ENCODE peak calls at places on chromosomes 6 and 20, in eight cellular contexts. One of them, this sample, is unnamed.

GRCh38 chr20:31708839-31709534 is 13.7 kb downstream of the BCL2L1 start:
- DNase-seq in skeletal muscle cell: no peak
- DNase-seq in PC-3: peak
- DNase-seq in Panc1: no peak
- DNase-seq in foreskin fibroblast: no peak
- DNase-seq in cardiac fibroblast: no peak
- DNase-seq in fibroblast of pulmonary artery: no peak
- DNase-seq in HL-60: no peak
- DNase-seq in this sample: no peak

GRCh38 chr6:85015396-85015990 is 251.1 kb upstream of the TBX18 start:
- DNase-seq in skeletal muscle cell: peak
- DNase-seq in fibroblast of pulmonary artery: peak
- DNase-seq in cardiac fibroblast: peak
- DNase-seq in HL-60: peak
- DNase-seq in PC-3: peak
- DNase-seq in Panc1: peak
- DNase-seq in foreskin fibroblast: peak
- DNase-seq in this sample: peak

GRCh38 chr20:13341737-13342393 is 120.8 kb downstream of the ISM1 start:
- DNase-seq in foreskin fibroblast: peak
- DNase-seq in PC-3: no peak
- DNase-seq in cardiac fibroblast: no peak
- DNase-seq in Panc1: no peak
- DNase-seq in HL-60: no peak
- DNase-seq in skeletal muscle cell: no peak
- DNase-seq in fibroblast of pulmonary artery: no peak
- DNase-seq in this sample: no peak

GRCh38 chr6:63295553-63295952 is 24.2 kb downstream of the LGSN start:
- DNase-seq in PC-3: no peak
- DNase-seq in foreskin fibroblast: no peak
- DNase-seq in HL-60: no peak
- DNase-seq in skeletal muscle cell: no peak
- DNase-seq in fibroblast of pulmonary artery: no peak
- DNase-seq in Panc1: no peak
- DNase-seq in cardiac fibroblast: no peak
- DNase-seq in this sample: no peak

GRCh38 chr20:59817846-59818245 is 115.6 kb downstream of the SYCP2 start:
- DNase-seq in Panc1: no peak
- DNase-seq in cardiac fibroblast: no peak
- DNase-seq in fibroblast of pulmonary artery: no peak
- DNase-seq in skeletal muscle cell: no peak
- DNase-seq in HL-60: no peak
- DNase-seq in PC-3: no peak
- DNase-seq in foreskin fibroblast: no peak
- DNase-seq in this sample: no peak

GRCh38 chr6:88574666-88575065 is 388.8 kb downstream of the RNGTT start:
- DNase-seq in foreskin fibroblast: no peak
- DNase-seq in Panc1: no peak
- DNase-seq in fibroblast of pulmonary artery: no peak
- DNase-seq in cardiac fibroblast: no peak
- DNase-seq in skeletal muscle cell: no peak
- DNase-seq in PC-3: no peak
- DNase-seq in HL-60: no peak
- DNase-seq in this sample: no peak

GRCh38 chr20:25453035-25453810 is 45.8 kb downstream of the GINS1 start:
- DNase-seq in fibroblast of pulmonary artery: peak
- DNase-seq in skeletal muscle cell: no peak
- DNase-seq in Panc1: peak
- DNase-seq in HL-60: no peak
- DNase-seq in foreskin fibroblast: peak
- DNase-seq in PC-3: peak
- DNase-seq in cardiac fibroblast: peak
- DNase-seq in this sample: no peak

GRCh38 chr6:30554962-30555361 is 1.3 kb downstream of the GNL1 start:
- DNase-seq in cardiac fibroblast: no peak
- DNase-seq in foreskin fibroblast: no peak
- DNase-seq in fibroblast of pulmonary artery: no peak
- DNase-seq in skeletal muscle cell: no peak
- DNase-seq in Panc1: no peak
- DNase-seq in HL-60: no peak
- DNase-seq in PC-3: no peak
- DNase-seq in this sample: no peak

DNA sequence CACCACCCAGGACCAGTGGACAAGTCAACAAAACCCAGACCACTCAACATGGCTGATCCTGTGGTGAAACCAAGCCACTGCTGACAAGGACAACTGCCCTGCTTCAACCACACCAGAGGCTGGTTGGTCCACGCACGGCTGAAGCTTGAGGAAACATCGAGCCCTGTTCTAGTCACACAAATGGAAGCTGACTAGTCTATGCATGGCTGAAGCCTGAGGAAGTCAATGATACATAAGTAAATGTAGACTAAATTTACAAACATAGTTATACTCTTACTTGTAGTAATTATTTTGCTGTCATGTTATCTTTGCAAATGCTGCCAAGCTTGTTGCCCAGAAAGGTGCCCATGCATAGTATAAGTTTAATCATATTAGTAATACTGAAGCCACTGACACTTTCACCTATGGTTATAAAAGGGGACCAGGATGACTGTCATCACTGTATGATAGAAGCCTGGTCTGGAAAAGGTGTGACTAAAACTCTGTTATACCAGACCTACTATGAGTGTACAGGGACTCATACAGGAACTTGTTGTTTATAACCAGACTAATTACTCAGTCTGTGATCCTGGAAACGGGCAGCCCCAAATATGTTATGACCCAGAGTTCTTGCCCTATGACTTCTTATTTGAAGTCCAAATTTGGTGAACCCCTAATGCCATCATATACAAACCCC is 5.6 kb downstream of the IL22RA2 start:
- DNase-seq in cardiac fibroblast: no peak
- DNase-seq in PC-3: no peak
- DNase-seq in skeletal muscle cell: no peak
- DNase-seq in foreskin fibroblast: no peak
- DNase-seq in Panc1: no peak
- DNase-seq in fibroblast of pulmonary artery: no peak
- DNase-seq in HL-60: no peak
- DNase-seq in this sample: no peak
- H3K4me3 ChIP-seq in cardiac fibroblast: no peak
- H3K4me3 ChIP-seq in PC-3: no peak
- H3K4me3 ChIP-seq in skeletal muscle cell: no peak
- H3K4me3 ChIP-seq in foreskin fibroblast: no peak
- H3K4me3 ChIP-seq in Panc1: no peak
- H3K4me3 ChIP-seq in fibroblast of pulmonary artery: no peak
- H3K4me3 ChIP-seq in HL-60: no peak
- H3K4me3 ChIP-seq in this sample: no peak

GRCh38 chr6:74128536-74128935 is 432.5 kb downstream of the CD109 start:
- DNase-seq in cardiac fibroblast: no peak
- DNase-seq in foreskin fibroblast: peak
- DNase-seq in PC-3: no peak
- DNase-seq in HL-60: no peak
- DNase-seq in Panc1: no peak
- DNase-seq in fibroblast of pulmonary artery: peak
- DNase-seq in skeletal muscle cell: peak
- DNase-seq in this sample: no peak
- H3K4me3 ChIP-seq in cardiac fibroblast: no peak
- H3K4me3 ChIP-seq in foreskin fibroblast: no peak
- H3K4me3 ChIP-seq in PC-3: no peak
- H3K4me3 ChIP-seq in HL-60: no peak
- H3K4me3 ChIP-seq in Panc1: no peak
- H3K4me3 ChIP-seq in fibroblast of pulmonary artery: no peak
- H3K4me3 ChIP-seq in skeletal muscle cell: no peak
- H3K4me3 ChIP-seq in this sample: no peak

DNA sequence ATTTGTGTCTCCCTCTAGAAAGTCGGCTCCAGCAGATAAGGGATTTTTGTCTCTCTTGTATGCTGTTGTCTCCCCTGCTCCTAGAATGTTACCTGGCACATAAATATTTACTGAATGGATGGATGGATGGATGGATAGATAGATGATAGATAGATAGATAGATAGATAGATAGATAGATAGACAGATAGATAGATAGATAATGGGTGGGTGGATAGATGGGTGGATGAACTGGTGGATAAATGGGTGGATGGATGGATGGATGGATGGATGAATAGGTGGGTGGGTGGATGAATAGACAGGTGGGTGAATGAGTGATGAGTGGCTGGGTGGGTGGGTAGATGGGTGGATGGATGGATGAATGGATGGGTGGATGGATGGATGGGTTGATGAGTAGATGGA is 185.0 kb downstream of the NFATC2 start:
- DNase-seq in PC-3: no peak
- DNase-seq in fibroblast of pulmonary artery: no peak
- DNase-seq in foreskin fibroblast: no peak
- DNase-seq in skeletal muscle cell: no peak
- DNase-seq in Panc1: no peak
- DNase-seq in cardiac fibroblast: no peak
- DNase-seq in HL-60: no peak
- DNase-seq in this sample: no peak
- H3K4me3 ChIP-seq in PC-3: no peak
- H3K4me3 ChIP-seq in fibroblast of pulmonary artery: no peak
- H3K4me3 ChIP-seq in foreskin fibroblast: no peak
- H3K4me3 ChIP-seq in skeletal muscle cell: no peak
- H3K4me3 ChIP-seq in Panc1: no peak
- H3K4me3 ChIP-seq in cardiac fibroblast: no peak
- H3K4me3 ChIP-seq in HL-60: no peak
- H3K4me3 ChIP-seq in this sample: no peak

DNA sequence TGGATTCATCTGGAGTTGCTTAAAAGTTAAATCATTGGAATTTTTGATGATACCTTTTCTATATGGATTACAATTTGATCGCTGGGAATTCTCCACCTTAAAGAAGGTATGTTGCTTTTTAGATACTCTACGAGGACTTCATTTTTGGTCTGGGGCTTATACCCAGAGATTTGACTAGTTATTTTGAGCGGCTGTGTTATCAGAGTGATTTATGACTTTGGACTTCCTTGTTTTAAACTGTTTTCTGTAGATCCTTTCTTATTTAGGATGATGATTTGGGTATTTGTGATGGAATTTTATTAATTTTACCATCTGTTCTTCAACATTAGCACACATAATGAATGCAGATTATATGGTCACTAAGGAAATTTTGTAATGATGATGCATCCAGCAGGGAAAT is 75.2 kb downstream of the SOX4 start:
- DNase-seq in foreskin fibroblast: no peak
- DNase-seq in PC-3: no peak
- DNase-seq in HL-60: no peak
- DNase-seq in fibroblast of pulmonary artery: no peak
- DNase-seq in skeletal muscle cell: no peak
- DNase-seq in cardiac fibroblast: no peak
- DNase-seq in Panc1: no peak
- DNase-seq in this sample: no peak
- H3K4me3 ChIP-seq in foreskin fibroblast: no peak
- H3K4me3 ChIP-seq in PC-3: no peak
- H3K4me3 ChIP-seq in HL-60: no peak
- H3K4me3 ChIP-seq in fibroblast of pulmonary artery: no peak
- H3K4me3 ChIP-seq in skeletal muscle cell: no peak
- H3K4me3 ChIP-seq in cardiac fibroblast: no peak
- H3K4me3 ChIP-seq in Panc1: no peak
- H3K4me3 ChIP-seq in this sample: no peak

GRCh38 chr20:49286689-49287551 is 9.1 kb upstream of the ZNFX1 start:
- DNase-seq in skeletal muscle cell: no peak
- DNase-seq in PC-3: peak
- DNase-seq in HL-60: peak
- DNase-seq in foreskin fibroblast: peak
- DNase-seq in Panc1: no peak
- DNase-seq in cardiac fibroblast: no peak
- DNase-seq in fibroblast of pulmonary artery: no peak
- DNase-seq in this sample: no peak
- H3K4me3 ChIP-seq in skeletal muscle cell: no peak
- H3K4me3 ChIP-seq in PC-3: peak
- H3K4me3 ChIP-seq in HL-60: no peak
- H3K4me3 ChIP-seq in foreskin fibroblast: no peak
- H3K4me3 ChIP-seq in Panc1: no peak
- H3K4me3 ChIP-seq in cardiac fibroblast: no peak
- H3K4me3 ChIP-seq in fibroblast of pulmonary artery: no peak
- H3K4me3 ChIP-seq in this sample: no peak

GRCh38 chr6:24777227-24777626 is 2.5 kb downstream of the GMNN start:
- DNase-seq in PC-3: no peak
- DNase-seq in skeletal muscle cell: no peak
- DNase-seq in Panc1: no peak
- DNase-seq in foreskin fibroblast: peak
- DNase-seq in HL-60: no peak
- DNase-seq in cardiac fibroblast: no peak
- DNase-seq in fibroblast of pulmonary artery: no peak
- DNase-seq in this sample: no peak
- H3K4me3 ChIP-seq in PC-3: peak
- H3K4me3 ChIP-seq in skeletal muscle cell: no peak
- H3K4me3 ChIP-seq in Panc1: no peak
- H3K4me3 ChIP-seq in foreskin fibroblast: no peak
- H3K4me3 ChIP-seq in HL-60: peak
- H3K4me3 ChIP-seq in cardiac fibroblast: no peak
- H3K4me3 ChIP-seq in fibroblast of pulmonary artery: peak
- H3K4me3 ChIP-seq in this sample: no peak

GRCh38 chr6:4313044-4313686 is 177.8 kb upstream of the ECI2 start:
- DNase-seq in cardiac fibroblast: peak
- DNase-seq in PC-3: peak
- DNase-seq in Panc1: peak
- DNase-seq in skeletal muscle cell: peak
- DNase-seq in HL-60: no peak
- DNase-seq in fibroblast of pulmonary artery: peak
- DNase-seq in foreskin fibroblast: peak
- DNase-seq in this sample: peak
- H3K4me3 ChIP-seq in cardiac fibroblast: no peak
- H3K4me3 ChIP-seq in PC-3: peak
- H3K4me3 ChIP-seq in Panc1: no peak
- H3K4me3 ChIP-seq in skeletal muscle cell: no peak
- H3K4me3 ChIP-seq in HL-60: no peak
- H3K4me3 ChIP-seq in fibroblast of pulmonary artery: no peak
- H3K4me3 ChIP-seq in foreskin fibroblast: peak
- H3K4me3 ChIP-seq in this sample: no peak